ENCODE peak calls at places on chromosomes 16 and 17, in nine cellular contexts. J is B cell, E is H9, X is fibroblast of the aortic adventitia, G is left ventricle myocardium inferior, P is stomach, L is A549, W is progenitor cell of endocrine pancreas, T is cardiac muscle cell. Z is an unnamed sample.

GRCh38 chr16:23254338-23254737 is 47.8 kb upstream of the SCNN1B start:
- DNase-seq in J (no peak), E (no peak), X (no peak), G (no peak), P (no peak), L (no peak), W (no peak), T (peak; percentile 6), Z (no peak)

GRCh38 chr16:84785843-84786538 is 33.8 kb upstream of the CRISPLD2 start:
- DNase-seq in J (no peak), E (no peak), X (peak; percentile 89), G (peak; percentile 44), P (peak; percentile 91), L (no peak), W (no peak), T (peak; percentile 52), Z (no peak)

GRCh38 chr17:77311371-77311981 is 170.7 kb downstream of the SEC14L1 start:
- DNase-seq in J (no peak), E (no peak), X (no peak), G (no peak), P (no peak), L (no peak), W (no peak), T (no peak), Z (no peak)

GRCh38 chr17:82583720-82584234 is 64.2 kb downstream of the FOXK2 start:
- DNase-seq in J (no peak), E (no peak), X (no peak), G (no peak), P (no peak), L (no peak), W (no peak), T (peak; percentile 29), Z (no peak)

GRCh38 chr17:42081516-42082129 is 16.6 kb downstream of the ZNF385C start:
- DNase-seq in J (no peak), E (no peak), X (no peak), G (no peak), P (no peak), L (no peak), W (no peak), T (no peak), Z (no peak)

GRCh38 chr17:11601661-11602060 is 3.4 kb downstream of the DNAH9 start:
- DNase-seq in J (no peak), E (no peak), X (no peak), G (no peak), P (no peak), L (no peak), W (no peak), T (no peak), Z (no peak)

GRCh38 chr16:56852968-56853367 is 12.0 kb upstream of the SLC12A3 start:
- DNase-seq in J (no peak), E (no peak), X (no peak), G (no peak), P (no peak), L (no peak), W (no peak), T (no peak), Z (no peak)

GRCh38 chr17:75654176-75654575 is 12.8 kb downstream of the RECQL5 start:
- DNase-seq in J (no peak), E (no peak), X (no peak), G (no peak), P (no peak), L (no peak), W (no peak), T (no peak), Z (no peak)

GRCh38 chr17:57370051-57370581 is 113.8 kb downstream of the MSI2 start:
- DNase-seq in J (no peak), E (no peak), X (peak; percentile 60), G (no peak), P (no peak), L (peak; percentile 81), W (no peak), T (no peak), Z (no peak)

GRCh38 chr16:11738742-11739544 is 3.7 kb downstream of the TXNDC11 start:
- DNase-seq in J (no peak), E (no peak), X (no peak), G (no peak), P (no peak), L (no peak), W (no peak), T (no peak), Z (no peak)

GRCh38 chr16:17313085-17313611 is 157.6 kb downstream of the XYLT1 start:
- DNase-seq in J (no peak), E (no peak), X (no peak), G (no peak), P (no peak), L (no peak), W (no peak), T (no peak), Z (no peak)

GRCh38 chr17:36888236-36888957 is 48.9 kb upstream of the LHX1 start:
- DNase-seq in J (no peak), E (no peak), X (no peak), G (no peak), P (no peak), L (no peak), W (no peak), T (no peak), Z (no peak)

GRCh38 chr17:76598004-76598439 is 12.4 kb upstream of the ST6GALNAC2 start:
- DNase-seq in J (no peak), E (no peak), X (no peak), G (no peak), P (no peak), L (no peak), W (no peak), T (no peak), Z (no peak)

GRCh38 chr17:48960834-48961515 is 7.4 kb downstream of the GIP start:
- DNase-seq in J (no peak), E (peak; percentile 66), X (no peak), G (no peak), P (no peak), L (no peak), W (no peak), T (no peak), Z (peak; percentile 25)

GRCh38 chr17:61481421-61481820 is 29.2 kb downstream of the TBX4 start:
- DNase-seq in J (no peak), E (peak; percentile 36), X (no peak), G (no peak), P (no peak), L (no peak), W (no peak), T (no peak), Z (no peak)

GRCh38 chr16:87580855-87581261 is 21.4 kb upstream of the JPH3 start:
- DNase-seq in J (no peak), E (no peak), X (peak; percentile 60), G (no peak), P (no peak), L (no peak), W (no peak), T (no peak), Z (no peak)

GRCh38 chr17:76667786-76668453 is 24.4 kb upstream of the ST6GALNAC1 start:
- DNase-seq in J (no peak), E (no peak), X (no peak), G (no peak), P (no peak), L (no peak), W (no peak), T (no peak), Z (no peak)

GRCh38 chr16:89737341-89738071 is 16.2 kb downstream of the ZNF276 start:
- DNase-seq in J (no peak), E (no peak), X (no peak), G (no peak), P (no peak), L (no peak), W (no peak), T (no peak), Z (no peak)

GRCh38 chr17:16123531-16123930 is 91.8 kb downstream of the NCOR1 start:
- DNase-seq in J (no peak), E (no peak), X (no peak), G (no peak), P (no peak), L (no peak), W (no peak), T (no peak), Z (no peak)

DNA sequence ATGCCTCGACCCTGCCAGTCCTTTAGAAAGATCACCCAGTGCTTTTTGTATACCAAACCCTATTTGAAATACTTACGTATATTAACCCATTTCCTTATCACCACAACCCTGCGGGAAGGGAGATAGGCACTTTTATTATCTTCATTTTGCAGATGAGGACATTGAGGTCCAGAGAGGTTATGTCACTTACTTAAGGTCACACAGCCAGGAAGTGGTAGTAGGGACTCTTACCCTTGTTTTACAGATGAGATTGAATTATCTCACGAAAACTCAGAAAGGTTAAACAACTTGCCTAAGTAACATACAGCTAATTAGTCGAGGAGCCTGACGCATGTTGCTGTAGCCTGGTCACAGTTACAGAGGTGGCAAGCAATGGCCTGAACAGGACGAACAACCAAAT is 38.3 kb downstream of the IL4R start:
- DNase-seq in J (no peak), E (no peak), X (no peak), G (no peak), P (no peak), L (no peak), W (no peak), T (no peak), Z (no peak)
- TF ChIP-seq CTCF in J (no peak), E (no peak), X (no peak), G (no peak), P (no peak), L (no peak), W (no peak), T (no peak), Z (no peak)

GRCh38 chr16:27867122-27868110 is 196.1 kb downstream of the GSG1L start:
- DNase-seq in J (no peak), E (peak; percentile 93), X (peak; percentile 47), G (peak; percentile 33), P (peak; percentile 53), L (peak; percentile 56), W (peak; percentile 56), T (peak; percentile 84), Z (peak; percentile 90)
- TF ChIP-seq CTCF in J (no peak), E (peak; percentile 86), X (peak; percentile 57), G (peak; percentile 59), P (no peak), L (peak; percentile 45), W (peak; percentile 67), T (peak; percentile 55), Z (peak; percentile 68)

DNA sequence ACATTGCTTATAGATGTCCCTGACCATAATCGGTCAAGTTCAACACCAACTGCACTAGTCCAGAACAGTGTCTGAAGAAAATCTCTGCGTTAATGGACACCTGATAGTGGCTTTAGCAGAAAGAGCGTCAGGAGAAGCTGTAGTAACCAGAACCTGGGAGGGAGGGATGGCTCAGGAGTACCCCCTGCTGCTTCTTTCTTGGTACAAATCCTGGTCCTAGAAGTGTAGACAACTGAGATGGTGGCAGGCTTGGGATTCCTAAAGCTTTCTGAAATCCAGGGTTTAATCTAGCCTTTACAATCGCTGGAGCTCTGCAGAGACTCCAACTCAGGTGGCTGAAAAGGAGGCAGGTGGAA is 5.4 kb downstream of the MAP3K14 start:
- DNase-seq in J (no peak), E (no peak), X (no peak), G (no peak), P (no peak), L (no peak), W (no peak), T (no peak), Z (no peak)
- TF ChIP-seq CTCF in J (no peak), E (no peak), X (no peak), G (no peak), P (no peak), L (no peak), W (no peak), T (peak; percentile 11), Z (no peak)

DNA sequence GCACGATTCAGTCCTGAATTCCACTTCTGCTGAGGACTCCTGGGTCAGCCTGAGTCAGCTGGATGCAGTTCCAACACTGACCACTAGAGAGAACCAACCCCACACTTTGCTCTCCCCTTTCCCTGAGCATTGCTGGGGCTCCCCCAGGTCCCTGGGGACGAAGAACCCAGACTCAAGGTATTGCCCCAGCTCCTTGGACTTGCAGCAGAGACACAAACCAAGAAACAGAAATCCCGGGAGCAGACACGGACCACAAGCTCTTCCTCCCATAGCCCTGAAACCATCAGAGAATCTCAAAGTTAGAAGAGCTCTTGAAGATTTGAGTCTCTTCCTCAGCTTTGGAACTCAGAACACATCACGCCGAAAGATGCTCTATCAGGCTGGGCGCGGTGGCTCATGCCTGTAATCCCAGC is 678 bp upstream of the GH1 start:
- DNase-seq in J (peak; percentile 78), E (peak; percentile 88), X (peak; percentile 70), G (no peak), P (peak; percentile 63), L (peak; percentile 92), W (peak; percentile 50), T (peak; percentile 61), Z (peak; percentile 74)
- TF ChIP-seq CTCF in J (peak; percentile 88), E (peak; percentile 90), X (peak; percentile 98), G (peak; percentile 94), P (no peak), L (peak; percentile 90), W (peak; percentile 74), T (peak; percentile 92), Z (peak; percentile 84)